ENCODE peak calls at places on chromosomes 6 and 20, in five cellular contexts. Q, R, E, I and H are unnamed samples.

GRCh38 chr20:58102744-58103516 is 125.5 kb downstream of the ANKRD60 start:
- DNase-seq in Q (no peak), R (peak; percentile 92), E (no peak), I (peak; percentile 62), H (no peak)

GRCh38 chr6:170522565-170523183 is 30.4 kb downstream of the PSMB1 start:
- DNase-seq in Q (peak; percentile 29), R (peak; percentile 36), E (peak; percentile 45), I (no peak), H (no peak)

GRCh38 chr6:165611294-165611693 is 51.7 kb downstream of the PDE10A start:
- DNase-seq in Q (no peak), R (no peak), E (no peak), I (no peak), H (no peak)

GRCh38 chr6:143912671-143913070 is 48.4 kb downstream of the ZC2HC1B start:
- DNase-seq in Q (no peak), R (no peak), E (no peak), I (no peak), H (no peak)

GRCh38 chr6:43874814-43875590 is 105.0 kb downstream of the VEGFA start:
- DNase-seq in Q (no peak), R (no peak), E (no peak), I (no peak), H (no peak)

GRCh38 chr6:46876126-46876525 is 45.6 kb downstream of the ADGRF5 start:
- DNase-seq in Q (peak; percentile 66), R (peak; percentile 75), E (peak; percentile 29), I (no peak), H (no peak)

GRCh38 chr6:39430968-39431523 is 108.5 kb upstream of the KCNK16 start:
- DNase-seq in Q (no peak), R (peak; percentile 62), E (no peak), I (peak; percentile 96), H (peak; percentile 46)

GRCh38 chr20:25025986-25026605 is 31.8 kb downstream of the ACSS1 start:
- DNase-seq in Q (no peak), R (no peak), E (no peak), I (peak; percentile 56), H (no peak)

GRCh38 chr20:62892348-62893304 is 31.0 kb upstream of the TCFL5 start:
- DNase-seq in Q (no peak), R (no peak), E (no peak), I (no peak), H (no peak)

GRCh38 chr6:45450801-45451200 is 73.1 kb upstream of the SUPT3H start:
- DNase-seq in Q (no peak), R (no peak), E (no peak), I (no peak), H (no peak)

GRCh38 chr6:168058691-168059551 is 20.1 kb downstream of the FRMD1 start:
- DNase-seq in Q (no peak), R (no peak), E (no peak), I (no peak), H (no peak)

GRCh38 chr6:3522561-3523287 is 65.9 kb upstream of the SLC22A23 start:
- DNase-seq in Q (no peak), R (no peak), E (peak; percentile 40), I (no peak), H (no peak)

GRCh38 chr20:24199493-24199892 is 210.9 kb upstream of the GGTLC1 start:
- DNase-seq in Q (no peak), R (no peak), E (no peak), I (no peak), H (no peak)

GRCh38 chr6:132820629-132821381 is 6.4 kb downstream of the RPS12 start:
- DNase-seq in Q (no peak), R (peak; percentile 27), E (peak; percentile 28), I (no peak), H (no peak)

GRCh38 chr6:26416288-26416687 is 14.2 kb downstream of the BTN3A1 start:
- DNase-seq in Q (no peak), R (no peak), E (no peak), I (no peak), H (no peak)

GRCh38 chr6:4928426-4928825 is 75.4 kb downstream of the RPP40 start:
- DNase-seq in Q (no peak), R (peak; percentile 44), E (peak; percentile 84), I (no peak), H (no peak)

GRCh38 chr6:112153926-112154621 is 66.7 kb downstream of the FAM229B start:
- DNase-seq in Q (no peak), R (peak; percentile 75), E (peak; percentile 85), I (no peak), H (peak; percentile 16)

GRCh38 chr6:168061269-168062210 is 17.5 kb downstream of the FRMD1 start:
- DNase-seq in Q (no peak), R (no peak), E (no peak), I (no peak), H (no peak)

GRCh38 chr6:44190712-44191111 is 26.0 kb upstream of the MYMX start:
- DNase-seq in Q (no peak), R (no peak), E (no peak), I (no peak), H (no peak)

GRCh38 chr6:7561153-7561964 is 19.9 kb downstream of the DSP start:
- DNase-seq in Q (no peak), R (no peak), E (no peak), I (no peak), H (no peak)

GRCh38 chr6:46931416-46931815 is 9.7 kb upstream of the ADGRF5 start:
- DNase-seq in Q (no peak), R (no peak), E (no peak), I (no peak), H (no peak)

GRCh38 chr6:39059496-39060310 is 11.1 kb downstream of the GLP1R start:
- DNase-seq in Q (no peak), R (peak; percentile 36), E (no peak), I (no peak), H (no peak)

GRCh38 chr6:158376650-158377081 is 64.4 kb downstream of the TULP4 start:
- DNase-seq in Q (no peak), R (no peak), E (no peak), I (no peak), H (no peak)

GRCh38 chr6:89260832-89261231 is 43.7 kb upstream of the GABRR1 start:
- DNase-seq in Q (no peak), R (no peak), E (no peak), I (no peak), H (no peak)

GRCh38 chr6:11729083-11729482 is 49.5 kb downstream of the ADTRP start:
- DNase-seq in Q (no peak), R (no peak), E (no peak), I (no peak), H (no peak)

GRCh38 chr6:37077459-37078296 is 72.2 kb downstream of the FGD2 start:
- DNase-seq in Q (no peak), R (peak; percentile 66), E (peak; percentile 68), I (peak; percentile 96), H (no peak)

GRCh38 chr6:115582386-115582785 is 478.3 kb downstream of the FRK start:
- DNase-seq in Q (no peak), R (no peak), E (no peak), I (no peak), H (no peak)